ENCODE peak calls at places on chromosomes 13 and 19, in nine cellular contexts. E, P, X, L, N, W, B, R and Q are unnamed samples.
A peak's percentile ranks its signal among the peaks of the same experiment; 100 is the strongest.

GRCh38 chr13:23735329-23735728 is 153.9 kb downstream of the MIPEP start:
- DNase-seq in E (no peak), P (no peak), X (no peak), L (no peak), N (no peak), W (no peak), B (no peak), R (no peak), Q (no peak)

GRCh38 chr19:46727036-46727501 is 10.2 kb upstream of the PRKD2 start:
- DNase-seq in E (no peak), P (no peak), X (no peak), L (no peak), N (no peak), W (no peak), B (no peak), R (no peak), Q (no peak)

GRCh38 chr13:26305676-26306075 is 51.7 kb downstream of the CDK8 start:
- DNase-seq in E (no peak), P (no peak), X (no peak), L (no peak), N (no peak), W (no peak), B (no peak), R (no peak), Q (no peak)

GRCh38 chr19:18905520-18906236 is 9.7 kb upstream of the CERS1 start:
- DNase-seq in E (no peak), P (no peak), X (no peak), L (no peak), N (no peak), W (no peak), B (no peak), R (no peak), Q (no peak)

GRCh38 chr19:42528354-42529247 is at the start of gene CEACAM1:
- DNase-seq in E (no peak), P (peak; percentile 81), X (peak; percentile 34), L (no peak), N (peak; percentile 60), W (no peak), B (no peak), R (no peak), Q (no peak)

GRCh38 chr19:35959040-35959967 is 23.1 kb downstream of the LRFN3 start:
- DNase-seq in E (peak; percentile 57), P (peak; percentile 66), X (no peak), L (peak; percentile 71), N (no peak), W (peak; percentile 36), B (peak; percentile 58), R (no peak), Q (no peak)

GRCh38 chr19:38211206-38211605 is 12.8 kb downstream of the DPF1 start:
- DNase-seq in E (no peak), P (no peak), X (no peak), L (peak; percentile 70), N (no peak), W (no peak), B (peak; percentile 70), R (no peak), Q (no peak)

GRCh38 chr19:48607359-48607755 is 815 bp downstream of the SPACA4 start:
- DNase-seq in E (no peak), P (no peak), X (no peak), L (no peak), N (no peak), W (no peak), B (no peak), R (no peak), Q (no peak)

GRCh38 chr13:101869553-101869952 is 417.1 kb downstream of the ITGBL1 start:
- DNase-seq in E (no peak), P (no peak), X (no peak), L (no peak), N (no peak), W (no peak), B (no peak), R (no peak), Q (no peak)

GRCh38 chr19:56710437-56710836 is 38.9 kb upstream of the ZNF835 start:
- DNase-seq in E (no peak), P (no peak), X (no peak), L (no peak), N (no peak), W (no peak), B (no peak), R (no peak), Q (no peak)

GRCh38 chr13:24842533-24843278 is 78.7 kb downstream of the RNF17 start:
- DNase-seq in E (no peak), P (no peak), X (peak; percentile 13), L (no peak), N (no peak), W (peak; percentile 6), B (no peak), R (no peak), Q (peak; percentile 4)

GRCh38 chr19:48480476-48481190 is 11.5 kb downstream of the CYTH2 start:
- DNase-seq in E (peak; percentile 32), P (peak; percentile 66), X (peak; percentile 33), L (no peak), N (no peak), W (peak; percentile 41), B (no peak), R (no peak), Q (peak; percentile 13)

GRCh38 chr19:50368649-50369570 is 3.5 kb upstream of the NAPSA start:
- DNase-seq in E (peak; percentile 58), P (peak; percentile 88), X (peak; percentile 85), L (peak; percentile 95), N (peak; percentile 92), W (peak; percentile 96), B (peak; percentile 88), R (peak; percentile 77), Q (peak; percentile 67)

GRCh38 chr13:100175803-100176182 is 86.9 kb downstream of the PCCA start:
- DNase-seq in E (no peak), P (no peak), X (no peak), L (no peak), N (no peak), W (no peak), B (no peak), R (no peak), Q (no peak)

GRCh38 chr19:13693933-13694332 is 70.4 kb upstream of the MRI1 start:
- DNase-seq in E (no peak), P (no peak), X (no peak), L (no peak), N (no peak), W (no peak), B (peak; percentile 10), R (no peak), Q (no peak)

GRCh38 chr19:33396701-33397535 is 23.4 kb downstream of the CEBPG start:
- DNase-seq in E (no peak), P (no peak), X (no peak), L (peak; percentile 77), N (no peak), W (no peak), B (peak; percentile 49), R (no peak), Q (no peak)

GRCh38 chr19:32687681-32688080 is 3.9 kb upstream of the NUDT19 start:
- DNase-seq in E (no peak), P (no peak), X (no peak), L (no peak), N (no peak), W (no peak), B (no peak), R (no peak), Q (no peak)

GRCh38 chr13:40813662-40814454 is 24.4 kb downstream of the SLC25A15 start:
- DNase-seq in E (no peak), P (no peak), X (peak; percentile 67), L (peak; percentile 68), N (no peak), W (peak; percentile 48), B (peak; percentile 41), R (no peak), Q (peak; percentile 23)

GRCh38 chr13:85864963-85865530 is 65.8 kb upstream of the SLITRK6 start:
- DNase-seq in E (no peak), P (no peak), X (peak; percentile 68), L (peak; percentile 67), N (no peak), W (no peak), B (peak; percentile 58), R (no peak), Q (peak; percentile 11)

GRCh38 chr13:36148436-36148835 is 17.3 kb upstream of the DCLK1 start:
- DNase-seq in E (no peak), P (no peak), X (no peak), L (no peak), N (no peak), W (no peak), B (no peak), R (no peak), Q (no peak)